ENCODE peak calls at places on chromosomes 3 and 15, in ten cellular contexts. U, Q, W, T, Z, D, F, N, A and O are unnamed samples.

GRCh38 chr3:129567176-129567705 is 24.3 kb downstream of the H1-8 start:
- DNase-seq in U (no peak), Q (no peak), W (no peak), T (no peak), Z (no peak), D (no peak), F (no peak), N (no peak), A (no peak), O (no peak)

GRCh38 chr3:84126160-84126559 is 832.6 kb upstream of the CADM2 start:
- DNase-seq in U (no peak), Q (no peak), W (no peak), T (no peak), Z (no peak), D (no peak), F (no peak), N (no peak), A (no peak), O (no peak)

GRCh38 chr3:196867155-196867506 is 589 bp upstream of the SENP5 start:
- DNase-seq in U (no peak), Q (no peak), W (no peak), T (no peak), Z (no peak), D (no peak), F (no peak), N (no peak), A (no peak), O (no peak)

GRCh38 chr3:184543256-184543655 is 18.3 kb upstream of the EPHB3 start:
- DNase-seq in U (no peak), Q (no peak), W (no peak), T (no peak), Z (no peak), D (peak), F (no peak), N (no peak), A (no peak), O (no peak)

GRCh38 chr15:60004846-60005351 is 788 bp downstream of the FOXB1 start:
- DNase-seq in U (no peak), Q (no peak), W (no peak), T (no peak), Z (no peak), D (no peak), F (no peak), N (peak), A (no peak), O (peak)

GRCh38 chr3:33789183-33789954 is 9.1 kb upstream of the PDCD6IP start:
- DNase-seq in U (no peak), Q (no peak), W (no peak), T (no peak), Z (peak), D (no peak), F (peak), N (no peak), A (no peak), O (no peak)

GRCh38 chr3:12148183-12148940 is 10.3 kb downstream of the TIMP4 start:
- DNase-seq in U (no peak), Q (no peak), W (no peak), T (no peak), Z (no peak), D (no peak), F (no peak), N (no peak), A (no peak), O (no peak)

GRCh38 chr3:44659434-44659833 is 10.9 kb downstream of the ZNF35 start:
- DNase-seq in U (no peak), Q (no peak), W (no peak), T (no peak), Z (no peak), D (no peak), F (no peak), N (no peak), A (no peak), O (no peak)

GRCh38 chr3:134373278-134373941 is 837 bp downstream of the AMOTL2 start:
- DNase-seq in U (no peak), Q (peak), W (no peak), T (peak), Z (peak), D (peak), F (peak), N (no peak), A (peak), O (peak)

GRCh38 chr3:11349466-11349865 is 77.3 kb downstream of the ATG7 start:
- DNase-seq in U (no peak), Q (no peak), W (no peak), T (no peak), Z (no peak), D (no peak), F (no peak), N (no peak), A (no peak), O (no peak)

GRCh38 chr3:12194209-12194608 is 35.5 kb upstream of the TIMP4 start:
- DNase-seq in U (no peak), Q (no peak), W (no peak), T (no peak), Z (peak), D (no peak), F (peak), N (no peak), A (no peak), O (no peak)

GRCh38 chr15:33211409-33211808 is 16.9 kb upstream of the FMN1 start:
- DNase-seq in U (no peak), Q (no peak), W (no peak), T (no peak), Z (no peak), D (no peak), F (no peak), N (no peak), A (no peak), O (no peak)

GRCh38 chr3:194099215-194099614 is 36.7 kb upstream of the HES1 start:
- DNase-seq in U (no peak), Q (no peak), W (no peak), T (no peak), Z (no peak), D (no peak), F (no peak), N (no peak), A (no peak), O (no peak)

GRCh38 chr15:48096813-48097212 is 24.0 kb upstream of the SLC24A5 start:
- DNase-seq in U (no peak), Q (no peak), W (no peak), T (no peak), Z (no peak), D (no peak), F (peak), N (no peak), A (no peak), O (no peak)

GRCh38 chr3:159260049-159260662 is 458.3 kb downstream of the MFSD1 start:
- DNase-seq in U (no peak), Q (peak), W (peak), T (peak), Z (peak), D (no peak), F (no peak), N (peak), A (peak), O (peak)

GRCh38 chr15:66948294-66948693 is 117.1 kb upstream of the SMAD3 start:
- DNase-seq in U (no peak), Q (no peak), W (no peak), T (no peak), Z (no peak), D (no peak), F (no peak), N (no peak), A (no peak), O (no peak)

GRCh38 chr15:71329041-71329440 is 213.8 kb downstream of the THSD4 start:
- DNase-seq in U (no peak), Q (no peak), W (no peak), T (no peak), Z (no peak), D (no peak), F (no peak), N (no peak), A (no peak), O (no peak)

GRCh38 chr3:156577731-156578130 is 22.8 kb upstream of the SSR3 start:
- DNase-seq in U (no peak), Q (no peak), W (no peak), T (no peak), Z (no peak), D (no peak), F (no peak), N (no peak), A (no peak), O (no peak)

GRCh38 chr3:10753964-10754363 is 62.1 kb upstream of the SLC6A11 start:
- DNase-seq in U (no peak), Q (peak), W (peak), T (peak), Z (peak), D (no peak), F (peak), N (no peak), A (peak), O (peak)

GRCh38 chr3:73563896-73564582 is 60.7 kb downstream of the PDZRN3 start:
- DNase-seq in U (no peak), Q (no peak), W (no peak), T (no peak), Z (no peak), D (no peak), F (no peak), N (no peak), A (no peak), O (no peak)

GRCh38 chr15:80404057-80404718 is at the start of gene ARNT2:
- DNase-seq in U (no peak), Q (peak), W (no peak), T (no peak), Z (no peak), D (no peak), F (no peak), N (peak), A (peak), O (peak)

GRCh38 chr3:17972889-17973558 is 230.6 kb upstream of the TBC1D5 start:
- DNase-seq in U (no peak), Q (no peak), W (no peak), T (no peak), Z (no peak), D (no peak), F (no peak), N (no peak), A (no peak), O (no peak)

GRCh38 chr15:88702983-88703382 is 64.2 kb downstream of the ISG20 start:
- DNase-seq in U (no peak), Q (no peak), W (no peak), T (no peak), Z (no peak), D (no peak), F (no peak), N (no peak), A (no peak), O (no peak)

GRCh38 chr15:25437751-25438600 is 848 bp downstream of the UBE3A start:
- DNase-seq in U (peak), Q (peak), W (peak), T (peak), Z (peak), D (peak), F (no peak), N (peak), A (peak), O (peak)

GRCh38 chr3:38565339-38566214 is 69.4 kb downstream of the EXOG start:
- DNase-seq in U (no peak), Q (no peak), W (no peak), T (no peak), Z (no peak), D (no peak), F (no peak), N (no peak), A (no peak), O (no peak)

GRCh38 chr3:12970684-12971083 is 102.5 kb downstream of the IQSEC1 start:
- DNase-seq in U (no peak), Q (no peak), W (no peak), T (no peak), Z (no peak), D (no peak), F (no peak), N (no peak), A (no peak), O (no peak)

DNA sequence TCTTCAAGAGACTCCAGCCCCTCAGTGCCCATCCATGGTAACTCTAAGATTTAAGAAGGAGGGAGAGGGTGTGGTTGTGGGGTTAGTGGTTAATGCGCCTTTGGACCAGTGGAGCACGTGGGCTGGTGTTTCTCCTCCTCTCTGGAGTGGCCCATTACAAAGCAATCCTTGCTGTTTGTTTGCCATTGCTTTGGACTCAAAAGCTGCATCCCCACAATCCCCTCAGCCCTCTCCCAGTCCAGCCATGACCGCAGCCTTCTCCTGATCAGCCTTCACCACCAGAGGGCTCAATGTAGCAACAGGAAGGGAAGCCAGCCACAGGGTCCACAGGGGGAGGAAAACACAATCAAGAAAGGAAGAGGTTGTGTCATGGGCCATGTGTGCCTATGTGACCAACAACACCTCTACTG is 38.4 kb upstream of the FAM174B start:
- DNase-seq in U (no peak), Q (peak), W (no peak), T (peak), Z (peak), D (peak), F (no peak), N (no peak), A (no peak), O (no peak)
- TF ChIP-seq CTCF in U (no peak), Q (peak), W (no peak), T (peak), Z (peak), D (peak), F (peak), N (peak), A (peak), O (peak)

GRCh38 chr15:101068961-101069734 is 150.0 kb downstream of the LRRK1 start:
- DNase-seq in U (no peak), Q (peak), W (no peak), T (peak), Z (no peak), D (no peak), F (peak), N (no peak), A (peak), O (no peak)
- TF ChIP-seq CTCF in U (no peak), Q (peak), W (no peak), T (peak), Z (no peak), D (no peak), F (peak), N (no peak), A (peak), O (no peak)

DNA sequence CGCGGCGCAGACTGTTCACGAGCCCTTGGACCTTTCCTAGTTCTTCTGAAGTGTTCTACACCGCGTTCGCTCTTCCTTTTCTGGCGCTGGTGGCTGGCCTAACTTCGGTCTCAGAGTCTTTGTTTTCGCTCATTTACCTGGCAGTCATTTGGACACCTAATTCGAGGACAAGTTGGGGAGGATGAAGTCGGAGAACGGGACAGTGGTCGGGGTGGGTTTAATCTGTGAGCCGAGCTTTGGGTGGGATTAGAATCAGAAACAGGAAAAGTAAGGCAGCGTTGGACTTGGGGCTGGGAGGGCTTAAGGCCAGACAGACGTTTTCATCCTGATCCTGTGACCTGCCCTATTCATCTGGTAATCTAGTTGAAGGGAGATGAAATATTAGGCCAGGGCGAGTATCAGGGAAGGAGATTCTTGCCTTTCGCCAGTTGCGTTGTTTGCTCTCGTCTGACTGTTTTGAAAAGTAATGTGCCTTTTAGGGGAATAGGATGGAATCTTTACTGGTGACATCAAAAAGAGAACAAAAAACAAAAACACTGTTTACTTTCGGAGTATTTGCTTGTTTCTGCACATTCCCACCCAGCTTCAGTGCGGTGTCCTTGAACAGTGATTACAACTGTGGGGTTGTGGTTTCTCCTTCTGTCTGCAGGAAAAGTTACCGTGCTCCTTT is 1.9 kb downstream of the DIPK2A start:
- DNase-seq in U (no peak), Q (no peak), W (no peak), T (peak), Z (no peak), D (no peak), F (peak), N (no peak), A (no peak), O (peak)
- TF ChIP-seq CTCF in U (no peak), Q (no peak), W (no peak), T (no peak), Z (no peak), D (no peak), F (no peak), N (no peak), A (no peak), O (no peak)

GRCh38 chr15:30903497-30904187 is at the start of gene FAN1:
- DNase-seq in U (peak), Q (peak), W (peak), T (peak), Z (peak), D (peak), F (peak), N (peak), A (peak), O (peak)
- TF ChIP-seq CTCF in U (no peak), Q (no peak), W (no peak), T (peak), Z (peak), D (no peak), F (no peak), N (peak), A (no peak), O (no peak)

GRCh38 chr3:86787091-86787490 is 203.9 kb downstream of the VGLL3 start:
- DNase-seq in U (no peak), Q (no peak), W (no peak), T (no peak), Z (no peak), D (no peak), F (peak), N (no peak), A (no peak), O (no peak)

GRCh38 chr3:86788371-86788770 is 202.6 kb downstream of the VGLL3 start:
- DNase-seq in U (no peak), Q (no peak), W (no peak), T (no peak), Z (no peak), D (no peak), F (no peak), N (no peak), A (no peak), O (no peak)

GRCh38 chr3:86782860-86783259 is 208.1 kb downstream of the VGLL3 start:
- DNase-seq in U (no peak), Q (no peak), W (no peak), T (no peak), Z (no peak), D (no peak), F (no peak), N (no peak), A (no peak), O (no peak)

GRCh38 chr3:86782271-86782670 is 208.7 kb downstream of the VGLL3 start:
- DNase-seq in U (no peak), Q (no peak), W (no peak), T (no peak), Z (no peak), D (no peak), F (no peak), N (no peak), A (no peak), O (no peak)

DNA sequence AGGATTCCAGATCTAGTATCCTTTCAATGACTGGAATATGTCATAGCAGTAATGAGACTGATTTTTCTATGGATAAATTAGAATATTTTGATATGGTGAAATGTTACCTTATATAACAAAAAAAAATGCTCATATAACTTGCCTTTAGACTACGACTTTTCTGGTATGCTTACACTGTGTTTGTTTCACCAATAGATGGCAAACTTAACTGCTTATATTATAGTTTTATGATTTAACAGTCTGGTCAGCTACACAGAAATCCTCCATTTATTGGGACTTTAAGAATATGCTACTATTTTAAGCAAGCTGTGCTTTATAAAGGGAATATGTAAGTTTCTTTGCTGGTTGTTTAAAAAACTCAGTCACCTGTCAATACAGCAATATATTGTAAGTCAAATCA is 205.6 kb downstream of the VGLL3 start:
- DNase-seq in U (no peak), Q (no peak), W (no peak), T (no peak), Z (peak), D (no peak), F (no peak), N (no peak), A (no peak), O (no peak)
- TF ChIP-seq CTCF in U (no peak), Q (no peak), W (no peak), T (no peak), Z (peak), D (no peak), F (peak), N (no peak), A (peak), O (no peak)

GRCh38 chr15:50840520-50840919 is 68.0 kb upstream of the AP4E1 start:
- DNase-seq in U (no peak), Q (no peak), W (no peak), T (no peak), Z (no peak), D (no peak), F (no peak), N (no peak), A (no peak), O (no peak)
- TF ChIP-seq CTCF in U (no peak), Q (no peak), W (no peak), T (peak), Z (peak), D (no peak), F (no peak), N (no peak), A (no peak), O (no peak)

DNA sequence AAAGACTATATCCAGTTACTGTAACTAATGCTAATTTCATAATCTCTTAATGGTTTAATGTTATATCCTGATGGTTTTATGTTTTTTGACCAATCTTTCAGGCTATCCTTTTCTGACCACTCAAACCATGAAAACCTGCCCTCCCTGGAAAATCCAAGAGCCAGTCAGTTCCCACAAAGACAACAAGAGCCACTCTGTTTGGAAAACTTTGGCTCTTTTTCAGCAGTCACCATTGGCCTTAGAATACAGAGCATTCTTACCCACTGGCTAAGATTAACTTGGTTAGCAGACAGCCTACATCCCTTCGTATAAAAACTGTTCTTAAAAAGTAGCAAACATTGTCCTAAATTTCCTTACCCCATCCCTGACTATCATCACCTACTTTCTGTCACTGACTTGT is 32.9 kb downstream of the ALCAM start:
- DNase-seq in U (no peak), Q (no peak), W (no peak), T (no peak), Z (no peak), D (peak), F (no peak), N (no peak), A (no peak), O (no peak)
- TF ChIP-seq CTCF in U (no peak), Q (no peak), W (no peak), T (no peak), Z (no peak), D (no peak), F (no peak), N (no peak), A (no peak), O (no peak)

DNA sequence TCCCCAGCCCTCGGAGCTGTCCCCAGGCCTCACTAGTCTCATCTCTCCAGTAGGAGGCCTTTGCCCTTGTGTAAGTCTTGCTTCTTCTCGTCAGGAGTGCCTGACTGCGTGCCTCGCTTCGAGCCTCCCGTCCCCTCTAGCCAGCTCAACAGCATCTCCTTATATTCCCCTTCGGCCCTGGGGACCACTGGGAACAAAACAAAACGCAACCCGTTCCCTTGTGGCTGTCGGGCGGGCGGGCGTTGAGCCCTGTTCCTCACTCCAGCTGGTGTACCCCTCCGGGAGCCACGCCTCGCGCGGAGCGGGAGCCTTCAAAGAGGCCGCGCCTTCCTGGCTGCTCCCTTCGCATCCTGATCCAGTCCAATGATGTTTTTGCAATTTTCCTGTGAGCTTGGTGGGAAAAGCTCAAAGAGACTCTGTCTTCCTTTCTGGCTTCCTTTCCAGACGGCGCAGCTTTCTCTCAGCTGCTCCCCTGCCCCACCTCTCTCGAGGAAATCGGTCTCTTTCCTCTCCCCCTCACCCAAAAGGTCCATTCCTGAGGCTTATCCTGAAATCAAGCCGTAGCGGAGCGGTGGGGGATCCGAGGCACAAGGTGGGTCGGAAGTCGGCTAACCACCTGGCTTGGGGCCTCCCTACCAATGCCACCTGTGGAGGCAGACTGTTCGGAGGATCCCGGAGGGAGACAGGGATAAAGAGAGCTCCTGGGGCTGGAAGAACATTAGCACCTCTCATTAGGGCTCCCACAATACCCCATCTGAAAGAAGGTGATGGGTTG is 33.4 kb upstream of the SRP14 start:
- DNase-seq in U (no peak), Q (no peak), W (no peak), T (no peak), Z (no peak), D (no peak), F (no peak), N (no peak), A (no peak), O (no peak)
- TF ChIP-seq CTCF in U (no peak), Q (no peak), W (no peak), T (no peak), Z (no peak), D (no peak), F (no peak), N (no peak), A (no peak), O (peak)